ENCODE peak calls at places on chromosomes 11 and 22, in six cellular contexts. U is PC-3, P is cardiac muscle cell, Q is uterus, N is transverse colon, C is Peyer's patch. O is an unnamed sample.

GRCh38 chr11:68312780-68313573 is 586 bp downstream of the LRP5 start:
- DNase-seq in U (peak; percentile 10), P (no peak), Q (no peak), N (no peak), C (peak; percentile 72), O (peak; percentile 46)

GRCh38 chr11:13016415-13016814 is 7.3 kb downstream of the RASSF10 start:
- DNase-seq in U (peak; percentile 39), P (no peak), Q (no peak), N (peak; percentile 26), C (no peak), O (no peak)

GRCh38 chr11:86660011-86660595 is 12.3 kb downstream of the ME3 start:
- DNase-seq in U (peak; percentile 43), P (peak; percentile 47), Q (no peak), N (no peak), C (no peak), O (no peak)

GRCh38 chr11:128804481-128804880 is 62.6 kb downstream of the KCNJ1 start:
- DNase-seq in U (no peak), P (peak; percentile 55), Q (no peak), N (no peak), C (no peak), O (no peak)

GRCh38 chr22:47851586-47851985 is 1089.1 kb downstream of the TBC1D22A start:
- DNase-seq in U (no peak), P (no peak), Q (no peak), N (no peak), C (no peak), O (no peak)

GRCh38 chr11:92449780-92450179 is 225.2 kb downstream of the FAT3 start:
- DNase-seq in U (no peak), P (no peak), Q (no peak), N (no peak), C (no peak), O (no peak)

GRCh38 chr11:73140213-73141030 is 1.7 kb downstream of the FCHSD2 start:
- DNase-seq in U (peak; percentile 48), P (peak; percentile 47), Q (peak; percentile 30), N (no peak), C (peak; percentile 57), O (peak; percentile 30)

GRCh38 chr22:44409691-44410316 is 88.2 kb downstream of the RTL6 start:
- DNase-seq in U (no peak), P (no peak), Q (no peak), N (no peak), C (peak; percentile 37), O (peak; percentile 12)

GRCh38 chr11:123740787-123741158 is 687 bp downstream of the ZNF202 start:
- DNase-seq in U (peak; percentile 15), P (peak; percentile 2), Q (no peak), N (peak; percentile 9), C (no peak), O (no peak)

GRCh38 chr22:29353286-29353685 is 35.1 kb downstream of the AP1B1 start:
- DNase-seq in U (no peak), P (no peak), Q (no peak), N (no peak), C (no peak), O (no peak)

GRCh38 chr11:47460571-47461235 is 11.8 kb upstream of the RAPSN start:
- DNase-seq in U (no peak), P (no peak), Q (no peak), N (no peak), C (no peak), O (no peak)

GRCh38 chr11:104653011-104653806 is 245.1 kb downstream of the CASP12 start:
- DNase-seq in U (no peak), P (peak; percentile 34), Q (no peak), N (no peak), C (no peak), O (peak; percentile 5)

GRCh38 chr11:59009661-59010060 is 70.4 kb downstream of the GLYATL1 start:
- DNase-seq in U (no peak), P (no peak), Q (no peak), N (no peak), C (no peak), O (no peak)

GRCh38 chr11:9214765-9215164 is 50.4 kb downstream of the DENND5A start:
- DNase-seq in U (peak; percentile 4), P (peak; percentile 35), Q (no peak), N (no peak), C (no peak), O (no peak)

GRCh38 chr11:107197932-107198331 is 179.7 kb upstream of the GUCY1A2 start:
- DNase-seq in U (no peak), P (no peak), Q (no peak), N (no peak), C (no peak), O (no peak)

GRCh38 chr11:1305063-1305495 is 4.4 kb downstream of the TOLLIP start:
- DNase-seq in U (no peak), P (no peak), Q (no peak), N (no peak), C (peak; percentile 50), O (no peak)

GRCh38 chr22:41899992-41900651 is 14.8 kb downstream of the SHISA8 start:
- DNase-seq in U (no peak), P (no peak), Q (no peak), N (no peak), C (no peak), O (no peak)

GRCh38 chr22:41902932-41903421 is 11.9 kb downstream of the SHISA8 start:
- DNase-seq in U (no peak), P (no peak), Q (no peak), N (no peak), C (no peak), O (no peak)

GRCh38 chr22:41904450-41905410 is 10.1 kb downstream of the SHISA8 start:
- DNase-seq in U (no peak), P (no peak), Q (no peak), N (no peak), C (no peak), O (no peak)

GRCh38 chr22:41900652-41901312 is 14.1 kb downstream of the SHISA8 start:
- DNase-seq in U (no peak), P (no peak), Q (no peak), N (no peak), C (no peak), O (no peak)

DNA sequence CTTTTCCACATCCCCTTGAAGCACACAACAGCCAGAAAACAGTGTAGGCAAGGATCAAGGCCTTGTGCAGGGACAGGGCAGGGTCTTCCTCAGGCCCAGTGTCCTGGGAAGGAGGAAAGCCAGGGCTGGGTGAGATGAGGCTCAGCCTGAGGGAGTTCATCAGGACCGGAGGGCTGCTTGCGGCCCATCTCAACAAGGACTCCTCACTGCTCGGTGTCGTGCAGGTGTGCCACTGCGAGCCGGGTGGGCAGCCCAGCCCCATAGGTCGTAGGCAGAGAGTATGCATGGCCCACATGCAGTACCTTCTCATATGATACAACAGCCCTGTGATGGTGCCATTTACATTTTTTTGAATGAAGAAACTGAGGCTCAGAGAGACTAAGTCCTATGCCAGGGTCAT is 12.9 kb downstream of the SHISA8 start:
- DNase-seq in U (no peak), P (no peak), Q (no peak), N (no peak), C (no peak), O (no peak)
- H3K36me3 ChIP-seq in U (no peaks in the 10 kb centered on the region), P (peaks cover 82% of the 10 kb centered on the region), Q (no peaks in the 10 kb centered on the region), N (peaks cover 3% of the 10 kb centered on the region), C (peaks cover 93% of the 10 kb centered on the region), O (peaks cover 6% of the 10 kb centered on the region)

DNA sequence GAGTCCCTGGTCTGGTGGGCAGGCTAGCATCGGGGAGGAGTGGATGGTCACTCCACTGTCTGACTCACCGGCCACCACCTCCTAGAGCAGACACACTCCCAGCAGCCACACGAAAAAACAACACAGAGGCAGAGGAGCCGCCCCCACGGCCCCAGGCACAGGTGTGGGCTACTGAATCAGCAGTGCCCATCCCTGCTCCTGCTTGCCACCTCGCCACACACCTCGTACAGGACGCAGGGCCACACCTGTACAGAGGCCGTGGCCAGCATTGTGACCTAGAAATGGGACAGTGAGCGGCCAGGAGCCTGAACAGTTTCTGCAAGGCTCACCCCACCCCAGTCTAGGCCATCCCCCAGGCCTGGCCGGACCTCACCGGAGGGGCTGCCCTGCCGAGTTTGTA is 14.0 kb downstream of the TRIM29 start:
- DNase-seq in U (peak; percentile 73), P (no peak), Q (no peak), N (peak; percentile 18), C (no peak), O (no peak)
- H3K36me3 ChIP-seq in U (no peaks in the 10 kb centered on the region), P (no peaks in the 10 kb centered on the region), Q (no peaks in the 10 kb centered on the region), N (no peaks in the 10 kb centered on the region), C (no peaks in the 10 kb centered on the region), O (no peaks in the 10 kb centered on the region)

DNA sequence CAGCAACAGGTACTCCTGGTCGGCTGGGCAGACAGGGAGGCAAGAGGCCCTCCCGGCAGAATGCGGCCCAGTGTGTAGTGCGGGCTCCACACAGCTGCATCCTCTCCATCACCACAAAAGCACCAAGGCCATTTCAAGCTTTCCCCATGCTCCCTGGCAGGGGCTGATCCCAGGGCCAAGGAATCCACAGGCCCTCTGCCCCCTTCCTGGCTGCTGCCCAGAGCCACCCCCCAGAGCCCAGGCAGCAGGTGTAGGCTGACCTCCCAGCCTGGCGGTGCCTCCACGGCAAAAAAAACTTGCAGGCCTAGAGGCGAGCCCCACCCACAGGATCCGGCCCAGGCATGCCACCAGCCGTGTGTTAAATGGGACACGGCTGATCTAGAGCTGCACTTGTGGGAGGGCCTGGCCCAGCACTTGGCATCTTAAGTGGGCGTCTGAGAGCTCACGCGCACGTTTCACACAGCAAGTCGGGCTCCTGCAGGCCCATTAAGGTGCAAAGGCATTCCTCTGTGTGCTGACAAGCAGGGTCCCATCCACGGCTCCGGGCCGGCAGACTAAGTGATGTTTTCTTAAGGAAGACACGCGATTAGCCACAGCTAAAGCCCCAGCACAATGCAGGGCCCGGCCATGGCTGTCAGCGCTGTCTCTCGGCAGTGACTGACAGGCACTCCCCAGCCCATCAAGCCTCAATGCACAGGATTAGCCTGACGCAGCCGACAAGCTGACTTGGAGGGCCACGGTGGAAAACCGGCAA is 19.8 kb upstream of the GNB1L start:
- DNase-seq in U (no peak), P (no peak), Q (peak; percentile 41), N (no peak), C (peak; percentile 55), O (peak; percentile 63)
- H3K36me3 ChIP-seq in U (no peaks in the 10 kb centered on the region), P (no peaks in the 10 kb centered on the region), Q (no peaks in the 10 kb centered on the region), N (no peaks in the 10 kb centered on the region), C (peaks cover 5% of the 10 kb centered on the region), O (no peaks in the 10 kb centered on the region)

GRCh38 chr11:67255864-67256263 is 10.4 kb upstream of the GRK2 start:
- DNase-seq in U (no peak), P (no peak), Q (no peak), N (no peak), C (no peak), O (no peak)
- H3K36me3 ChIP-seq in U (peaks cover 56% of the 10 kb centered on the region), P (peaks cover 49% of the 10 kb centered on the region), Q (no peaks in the 10 kb centered on the region), N (peaks cover 6% of the 10 kb centered on the region), C (peaks cover 69% of the 10 kb centered on the region), O (peaks cover 19% of the 10 kb centered on the region)

GRCh38 chr22:38174626-38175025 is 7.0 kb downstream of the PLA2G6 start:
- DNase-seq in U (no peak), P (no peak), Q (no peak), N (no peak), C (no peak), O (no peak)

GRCh38 chr22:38177044-38177443 is 4.6 kb downstream of the PLA2G6 start:
- DNase-seq in U (no peak), P (no peak), Q (no peak), N (no peak), C (no peak), O (peak; percentile 16)

GRCh38 chr22:38173156-38173906 is 8.3 kb downstream of the PLA2G6 start:
- DNase-seq in U (no peak), P (no peak), Q (no peak), N (no peak), C (no peak), O (no peak)

GRCh38 chr22:38176170-38176741 is 5.4 kb downstream of the PLA2G6 start:
- DNase-seq in U (no peak), P (peak; percentile 89), Q (peak; percentile 77), N (peak; percentile 56), C (no peak), O (peak; percentile 61)

GRCh38 chr22:38175206-38176118 is 6.2 kb downstream of the PLA2G6 start:
- DNase-seq in U (no peak), P (no peak), Q (no peak), N (no peak), C (no peak), O (no peak)
- H3K36me3 ChIP-seq in U (no peaks in the 10 kb centered on the region), P (no peaks in the 10 kb centered on the region), Q (no peaks in the 10 kb centered on the region), N (no peaks in the 10 kb centered on the region), C (no peaks in the 10 kb centered on the region), O (no peaks in the 10 kb centered on the region)

O was measured in mucosa of descending colon.